ENCODE peak calls at places on chromosomes 2 and 18, in nine cellular contexts. K, M, Q, D, Y, X, I, F and P are unnamed samples.

GRCh38 chr2:40341198-40341597 is 110.7 kb downstream of the SLC8A1 start:
- DNase-seq in K (peak), M (no peak), Q (no peak), D (no peak), Y (peak), X (no peak), I (no peak), F (no peak), P (no peak)

GRCh38 chr2:178700922-178701342 is 106.3 kb downstream of the TTN start:
- DNase-seq in K (peak), M (peak), Q (no peak), D (no peak), Y (peak), X (no peak), I (no peak), F (no peak), P (peak)

GRCh38 chr2:171161425-171162289 is 964 bp upstream of the TLK1 start:
- DNase-seq in K (no peak), M (no peak), Q (no peak), D (no peak), Y (no peak), X (no peak), I (no peak), F (no peak), P (no peak)

GRCh38 chr18:39870586-39870985 is 2084.4 kb upstream of the PIK3C3 start:
- DNase-seq in K (no peak), M (no peak), Q (no peak), D (no peak), Y (peak), X (no peak), I (no peak), F (no peak), P (no peak)

GRCh38 chr2:172095146-172095904 is 7.4 kb downstream of the DLX2 start:
- DNase-seq in K (peak), M (no peak), Q (peak), D (peak), Y (peak), X (no peak), I (no peak), F (peak), P (peak)

GRCh38 chr2:24365051-24365450 is 4.7 kb upstream of the ITSN2 start:
- DNase-seq in K (no peak), M (no peak), Q (peak), D (peak), Y (no peak), X (peak), I (peak), F (peak), P (peak)

GRCh38 chr2:199833525-199833924 is 17.5 kb downstream of the FTCDNL1 start:
- DNase-seq in K (no peak), M (no peak), Q (no peak), D (no peak), Y (peak), X (no peak), I (no peak), F (no peak), P (no peak)

GRCh38 chr2:26922638-26923466 is 47.6 kb upstream of the MAPRE3 start:
- DNase-seq in K (peak), M (peak), Q (peak), D (peak), Y (peak), X (peak), I (peak), F (peak), P (peak)

GRCh38 chr2:56337342-56337741 is 153.6 kb downstream of the CCDC85A start:
- DNase-seq in K (no peak), M (no peak), Q (no peak), D (no peak), Y (no peak), X (peak), I (no peak), F (no peak), P (no peak)

GRCh38 chr18:80200171-80200931 is 47.0 kb downstream of the PARD6G start:
- DNase-seq in K (no peak), M (peak), Q (peak), D (no peak), Y (no peak), X (no peak), I (no peak), F (no peak), P (no peak)

GRCh38 chr2:239751719-239752355 is 273.3 kb downstream of the NDUFA10 start:
- DNase-seq in K (no peak), M (no peak), Q (no peak), D (no peak), Y (peak), X (no peak), I (no peak), F (no peak), P (no peak)

GRCh38 chr2:174333502-174334277 is 1.1 kb upstream of the SP9 start:
- DNase-seq in K (no peak), M (no peak), Q (no peak), D (no peak), Y (no peak), X (no peak), I (no peak), F (no peak), P (no peak)

GRCh38 chr2:30362468-30363081 is 84.5 kb upstream of the LCLAT1 start:
- DNase-seq in K (peak), M (no peak), Q (no peak), D (no peak), Y (peak), X (no peak), I (no peak), F (no peak), P (no peak)

GRCh38 chr2:118249970-118250369 is 161.7 kb downstream of the INSIG2 start:
- DNase-seq in K (peak), M (no peak), Q (no peak), D (no peak), Y (peak), X (no peak), I (no peak), F (no peak), P (no peak)

GRCh38 chr2:143934170-143934912 is 585.6 kb downstream of the ZEB2 start:
- DNase-seq in K (no peak), M (no peak), Q (no peak), D (no peak), Y (no peak), X (no peak), I (no peak), F (no peak), P (no peak)

GRCh38 chr2:112692496-112692911 is 28.3 kb upstream of the NT5DC4 start:
- DNase-seq in K (peak), M (peak), Q (no peak), D (peak), Y (peak), X (no peak), I (peak), F (peak), P (peak)

GRCh38 chr2:107986278-107987217 is at the start of gene SLC5A7:
- DNase-seq in K (no peak), M (no peak), Q (no peak), D (no peak), Y (no peak), X (no peak), I (no peak), F (no peak), P (no peak)

GRCh38 chr2:177264209-177264538 is 353 bp downstream of the NFE2L2 start:
- DNase-seq in K (no peak), M (no peak), Q (peak), D (no peak), Y (no peak), X (peak), I (peak), F (no peak), P (no peak)

GRCh38 chr2:109185801-109186570 is 57.0 kb downstream of the SH3RF3 start:
- DNase-seq in K (peak), M (no peak), Q (peak), D (peak), Y (peak), X (peak), I (peak), F (no peak), P (peak)

GRCh38 chr2:221501210-221501882 is 70.8 kb downstream of the EPHA4 start:
- DNase-seq in K (peak), M (no peak), Q (no peak), D (no peak), Y (peak), X (no peak), I (no peak), F (no peak), P (peak)

GRCh38 chr2:239394346-239394945 is 6.4 kb downstream of the HDAC4 start:
- DNase-seq in K (no peak), M (no peak), Q (peak), D (no peak), Y (no peak), X (no peak), I (no peak), F (no peak), P (no peak)

DNA sequence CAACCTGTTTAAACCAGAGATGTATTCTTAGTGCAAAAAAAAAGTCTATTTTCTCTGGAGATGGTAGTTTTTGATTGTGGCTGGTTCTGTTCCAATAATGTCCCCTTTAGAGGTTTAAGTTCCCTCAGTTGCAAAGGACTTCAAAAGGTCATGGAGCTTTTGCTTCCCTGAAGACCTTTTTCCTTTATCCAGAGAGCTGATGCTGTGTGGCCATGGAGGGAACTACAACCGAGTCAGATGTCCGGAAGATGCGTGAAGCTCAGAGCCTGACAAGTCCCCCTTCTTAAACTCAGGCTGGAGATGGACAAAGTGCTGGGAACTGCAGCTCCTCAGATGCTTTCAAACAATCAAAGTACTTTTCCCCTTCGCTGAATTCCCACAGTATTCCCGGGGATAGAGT is 176.1 kb downstream of the TMEM18 start:
- DNase-seq in K (no peak), M (no peak), Q (no peak), D (no peak), Y (no peak), X (no peak), I (no peak), F (no peak), P (no peak)
- TF ChIP-seq CTCF in K (peak), M (no peak), Q (no peak), D (peak), Y (no peak), X (no peak), I (no peak), F (no peak), P (no peak)

GRCh38 chr18:9595197-9595596 is 19.2 kb downstream of the PPP4R1 start:
- DNase-seq in K (peak), M (no peak), Q (no peak), D (no peak), Y (peak), X (no peak), I (no peak), F (no peak), P (peak)
- H3K4me3 ChIP-seq in K (no peak), M (no peak), Q (no peak), D (no peak), Y (peak), X (no peak), I (no peak), F (no peak), P (no peak)

DNA sequence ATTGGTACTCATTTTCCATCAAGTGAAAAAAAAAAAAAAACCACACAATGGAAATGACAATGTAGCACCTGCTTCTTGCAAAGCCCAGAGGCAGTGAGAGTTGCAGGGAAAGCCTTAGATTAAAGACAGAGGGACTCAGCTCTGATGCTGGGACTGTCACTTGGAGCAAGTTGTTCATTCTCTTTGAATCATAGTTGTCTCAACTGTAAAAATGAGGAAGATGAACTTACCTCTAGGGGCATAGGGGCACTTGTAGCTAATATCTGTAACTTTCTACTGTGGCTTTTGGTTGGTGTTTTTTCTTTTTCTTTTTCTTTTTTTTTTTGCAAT is 81.4 kb upstream of the LPIN2 start:
- DNase-seq in K (no peak), M (no peak), Q (no peak), D (no peak), Y (no peak), X (no peak), I (no peak), F (no peak), P (no peak)
- TF ChIP-seq CTCF in K (no peak), M (no peak), Q (no peak), D (no peak), Y (no peak), X (no peak), I (no peak), F (no peak), P (no peak)

GRCh38 chr2:44964704-44965343 is 23.3 kb downstream of the SIX3 start:
- DNase-seq in K (no peak), M (no peak), Q (no peak), D (no peak), Y (no peak), X (peak), I (no peak), F (no peak), P (no peak)
- H3K4me3 ChIP-seq in K (no peak), M (no peak), Q (no peak), D (no peak), Y (no peak), X (no peak), I (no peak), F (no peak), P (no peak)

GRCh38 chr2:66446178-66446860 is 11.4 kb downstream of the MEIS1 start:
- DNase-seq in K (peak), M (no peak), Q (peak), D (peak), Y (peak), X (peak), I (peak), F (no peak), P (peak)
- TF ChIP-seq CTCF in K (no peak), M (no peak), Q (no peak), D (no peak), Y (no peak), X (no peak), I (no peak), F (no peak), P (no peak)

GRCh38 chr18:55405655-55406373 is 182.2 kb downstream of the TCF4 start:
- DNase-seq in K (peak), M (no peak), Q (peak), D (peak), Y (peak), X (peak), I (peak), F (peak), P (peak)

GRCh38 chr18:55404811-55405654 is 183.0 kb downstream of the TCF4 start:
- DNase-seq in K (no peak), M (no peak), Q (no peak), D (no peak), Y (no peak), X (no peak), I (no peak), F (no peak), P (peak)

GRCh38 chr18:55407191-55407590 is 180.8 kb downstream of the TCF4 start:
- DNase-seq in K (no peak), M (no peak), Q (no peak), D (no peak), Y (no peak), X (no peak), I (no peak), F (no peak), P (no peak)

GRCh38 chr18:55407774-55408535 is 180.0 kb downstream of the TCF4 start:
- DNase-seq in K (no peak), M (no peak), Q (no peak), D (no peak), Y (no peak), X (no peak), I (no peak), F (no peak), P (no peak)

DNA sequence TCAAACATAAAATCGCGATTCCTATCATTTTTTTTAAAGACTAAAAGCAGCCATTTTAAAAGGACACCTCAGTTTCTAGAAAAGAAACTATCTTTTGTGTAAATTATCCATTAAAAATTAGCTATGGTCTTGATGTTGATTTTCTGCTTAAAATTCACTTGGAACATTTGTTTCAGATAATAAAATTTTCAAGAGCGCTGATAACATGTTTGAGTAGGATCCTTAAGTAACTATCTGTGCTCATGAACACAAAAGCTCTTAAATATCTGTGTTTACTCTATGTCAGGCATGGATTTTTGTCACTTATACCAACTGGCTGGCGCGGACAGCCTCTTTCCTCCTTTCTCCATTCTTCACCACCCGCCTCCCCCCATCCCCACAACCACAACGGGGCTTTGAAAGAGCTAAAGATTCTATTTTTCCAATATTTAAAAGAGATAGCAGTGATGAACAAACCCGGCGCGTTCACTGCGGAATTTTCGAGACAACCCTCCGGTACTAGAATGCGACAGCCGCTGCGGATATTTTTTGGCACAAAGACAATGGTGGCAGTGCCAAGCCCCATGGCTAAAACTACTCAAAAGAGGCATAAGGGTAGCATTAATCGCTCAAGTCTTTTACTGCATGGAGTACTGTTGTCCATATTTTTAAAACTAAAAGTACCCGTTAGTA is 181.5 kb downstream of the TCF4 start:
- DNase-seq in K (peak), M (no peak), Q (no peak), D (no peak), Y (no peak), X (no peak), I (no peak), F (no peak), P (no peak)
- H3K4me3 ChIP-seq in K (peak), M (peak), Q (no peak), D (no peak), Y (peak), X (no peak), I (no peak), F (peak), P (peak)

DNA sequence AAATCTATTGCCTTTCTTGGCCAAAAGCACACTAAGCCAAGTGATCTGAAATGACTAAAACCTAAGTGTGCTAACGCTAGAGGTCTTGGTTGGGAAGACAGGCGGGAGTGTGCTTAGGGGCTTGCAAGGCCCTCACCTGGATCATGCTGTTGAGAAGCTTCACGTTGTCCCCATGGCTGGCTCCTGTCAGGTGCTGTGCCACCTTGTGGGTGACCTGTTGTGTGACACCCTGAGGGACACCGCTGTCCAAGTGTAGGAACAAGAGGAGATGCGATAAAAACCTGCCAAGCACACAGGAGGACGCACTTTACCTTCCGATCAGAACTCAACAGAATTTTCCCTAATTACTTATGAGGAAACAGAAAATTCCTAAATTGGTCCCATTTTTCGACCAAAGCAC is 50.8 kb downstream of the EPG5 start:
- DNase-seq in K (no peak), M (no peak), Q (no peak), D (no peak), Y (no peak), X (no peak), I (no peak), F (no peak), P (no peak)
- TF ChIP-seq CTCF in K (peak), M (no peak), Q (no peak), D (no peak), Y (peak), X (no peak), I (no peak), F (no peak), P (no peak)